ENCODE peak calls at places on chromosomes 12 and 14, in ten cellular contexts. K is thoracic aorta; L is BE2C; M is GM23338; P is CD8-positive, alpha-beta memory T cell; E is neuronal stem cell; S is neural progenitor cell; W is left ventricle myocardium inferior; I is ovary; T is psoas muscle. X is an unnamed sample. For H3K4me1, the result is how much of the 10 kb centered on the place peaks cover.

GRCh38 chr14:104441275-104442106 is 138.1 kb upstream of the C14orf180 start:
- DNase-seq in I (no peak), K (no peak), S (no peak), M (no peak), T (no peak), E (no peak), W (no peak), L (no peak), P (no peak), X (peak)

GRCh38 chr14:49621114-49621881 is 699 bp downstream of the MGAT2 start:
- DNase-seq in S (peak), K (peak), M (peak), P (no peak), E (no peak), L (peak), I (peak), T (peak), W (peak), X (peak)

GRCh38 chr12:27907766-27908165 is 64.8 kb downstream of the PTHLH start:
- DNase-seq in M (no peak), W (no peak), L (no peak), I (no peak), T (no peak), K (no peak), E (no peak), S (no peak), P (no peak), X (no peak)

GRCh38 chr12:88562846-88563582 is 17.3 kb downstream of the KITLG start:
- DNase-seq in S (no peak), K (no peak), T (no peak), W (no peak), I (no peak), P (no peak), L (no peak), M (no peak), E (no peak), X (peak)

GRCh38 chr12:118061011-118061875 is at the start of gene WSB2:
- DNase-seq in S (peak), W (peak), I (peak), M (peak), T (peak), P (peak), E (peak), L (peak), K (peak), X (no peak)

GRCh38 chr12:97148941-97149559 is 242.0 kb downstream of the NEDD1 start:
- DNase-seq in S (peak), P (peak), W (peak), T (peak), M (peak), L (peak), I (peak), K (no peak), E (no peak), X (peak)

GRCh38 chr12:105983622-105984325 is 155.0 kb downstream of the NUAK1 start:
- DNase-seq in M (no peak), L (no peak), E (no peak), S (no peak), T (no peak), K (no peak), P (no peak), W (no peak), I (no peak), X (no peak)

GRCh38 chr14:56708704-56709103 is 101.6 kb downstream of the OTX2 start:
- DNase-seq in E (no peak), W (no peak), M (no peak), I (no peak), K (no peak), L (no peak), P (no peak), S (no peak), T (no peak), X (peak)

GRCh38 chr14:23044840-23045239 is 2.8 kb downstream of the PSMB11 start:
- DNase-seq in S (no peak), M (no peak), K (no peak), E (no peak), P (no peak), W (no peak), L (no peak), T (no peak), I (no peak), X (no peak)

GRCh38 chr14:34678306-34678705 is 36.1 kb downstream of the CFL2 start:
- DNase-seq in I (no peak), T (no peak), E (no peak), S (no peak), W (no peak), L (no peak), K (no peak), M (no peak), P (no peak), X (no peak)

GRCh38 chr14:36069535-36069900 is 107.0 kb downstream of the PTCSC3 start:
- DNase-seq in P (peak), S (peak), I (no peak), W (no peak), M (peak), K (no peak), L (peak), E (peak), T (no peak), X (peak)

GRCh38 chr12:51362307-51362706 is 15.8 kb upstream of the CELA1 start:
- DNase-seq in M (no peak), I (no peak), E (no peak), L (no peak), S (no peak), W (no peak), P (no peak), T (no peak), K (no peak), X (no peak)

GRCh38 chr12:104456950-104457745 is 400 bp downstream of the CHST11 start:
- DNase-seq in P (peak), E (peak), K (peak), S (peak), T (peak), M (peak), L (peak), I (peak), W (peak), X (peak)

GRCh38 chr14:94679106-94679819 is 67.1 kb downstream of the SERPINA3 start:
- DNase-seq in S (no peak), T (no peak), P (no peak), L (no peak), W (no peak), K (no peak), I (no peak), M (no peak), E (no peak), X (no peak)

GRCh38 chr12:102896067-102896466 is 21.0 kb downstream of the PAH start:
- DNase-seq in S (no peak), L (no peak), M (peak), I (no peak), T (no peak), W (no peak), E (no peak), P (no peak), K (no peak), X (peak)

GRCh38 chr12:90510948-90511347 is 444.0 kb downstream of the CCER1 start:
- DNase-seq in S (no peak), T (no peak), I (no peak), P (no peak), K (no peak), W (no peak), M (no peak), L (no peak), E (no peak), X (no peak)

GRCh38 chr14:52380294-52380693 is 66.2 kb downstream of the PTGER2 start:
- DNase-seq in T (no peak), I (no peak), K (no peak), L (no peak), P (no peak), S (no peak), E (no peak), W (no peak), M (no peak), X (no peak)

GRCh38 chr12:47980779-47981495 is 17.5 kb downstream of the TMEM106C start:
- DNase-seq in S (no peak), L (no peak), K (no peak), P (no peak), W (no peak), M (no peak), T (no peak), E (no peak), I (no peak), X (no peak)

GRCh38 chr14:85444685-85445084 is 85.3 kb upstream of the FLRT2 start:
- DNase-seq in M (no peak), T (no peak), P (no peak), K (no peak), S (no peak), E (no peak), W (no peak), I (no peak), L (peak), X (no peak)

GRCh38 chr12:20508962-20509361 is 140.6 kb downstream of the PDE3A start:
- DNase-seq in I (no peak), T (no peak), E (no peak), M (no peak), W (no peak), S (no peak), P (no peak), L (peak), K (no peak), X (no peak)

GRCh38 chr12:58925111-58925732 is 4.9 kb upstream of the LRIG3 start:
- DNase-seq in K (no peak), M (no peak), S (no peak), P (no peak), L (no peak), I (no peak), W (no peak), E (no peak), T (no peak), X (peak)

GRCh38 chr14:32507029-32507984 is 178.2 kb downstream of the AKAP6 start:
- DNase-seq in K (no peak), L (no peak), T (no peak), S (no peak), I (no peak), P (no peak), E (no peak), W (no peak), M (no peak), X (no peak)

GRCh38 chr14:106788534-106788933 is 1262.2 kb downstream of the TMEM121 start:
- DNase-seq in M (no peak), K (no peak), P (no peak), I (no peak), S (no peak), L (no peak), E (no peak), W (no peak), T (no peak), X (no peak)
- H3K4me1 ChIP-seq in M (under half), K (under half), P (under half), I (under half), S (under half), L (under half), E (under half), W (under half), T (under half), X (under half)

DNA sequence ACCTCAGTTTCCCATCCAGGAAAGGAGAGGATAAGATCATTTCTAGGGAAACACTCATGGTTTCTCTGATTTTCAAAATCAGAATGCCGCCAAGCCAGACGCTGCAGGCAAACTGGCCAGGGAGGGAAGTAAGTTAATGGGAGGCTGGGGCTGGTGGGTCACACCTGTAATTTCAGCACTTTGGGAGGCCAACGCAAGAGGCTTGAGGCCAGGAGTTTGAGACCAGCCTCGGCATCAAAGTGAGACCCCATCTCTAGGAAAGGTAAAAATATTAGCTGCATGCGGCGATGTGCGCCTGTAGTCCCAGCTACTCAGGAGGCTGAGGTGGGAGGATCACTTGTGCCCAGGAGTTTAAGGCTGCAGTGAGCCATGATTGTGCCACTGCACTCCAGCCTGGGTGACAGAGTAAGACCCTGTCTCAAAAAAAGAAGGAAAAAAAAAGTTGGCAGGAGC is 587 bp downstream of the SELPLG start:
- DNase-seq in K (no peak), S (no peak), W (no peak), P (no peak), L (no peak), M (no peak), I (no peak), T (no peak), E (no peak), X (no peak)
- H3K4me3 ChIP-seq in K (peak), S (no peak), W (peak), P (peak), L (no peak), M (no peak), I (no peak), T (peak), E (no peak), X (no peak)

DNA sequence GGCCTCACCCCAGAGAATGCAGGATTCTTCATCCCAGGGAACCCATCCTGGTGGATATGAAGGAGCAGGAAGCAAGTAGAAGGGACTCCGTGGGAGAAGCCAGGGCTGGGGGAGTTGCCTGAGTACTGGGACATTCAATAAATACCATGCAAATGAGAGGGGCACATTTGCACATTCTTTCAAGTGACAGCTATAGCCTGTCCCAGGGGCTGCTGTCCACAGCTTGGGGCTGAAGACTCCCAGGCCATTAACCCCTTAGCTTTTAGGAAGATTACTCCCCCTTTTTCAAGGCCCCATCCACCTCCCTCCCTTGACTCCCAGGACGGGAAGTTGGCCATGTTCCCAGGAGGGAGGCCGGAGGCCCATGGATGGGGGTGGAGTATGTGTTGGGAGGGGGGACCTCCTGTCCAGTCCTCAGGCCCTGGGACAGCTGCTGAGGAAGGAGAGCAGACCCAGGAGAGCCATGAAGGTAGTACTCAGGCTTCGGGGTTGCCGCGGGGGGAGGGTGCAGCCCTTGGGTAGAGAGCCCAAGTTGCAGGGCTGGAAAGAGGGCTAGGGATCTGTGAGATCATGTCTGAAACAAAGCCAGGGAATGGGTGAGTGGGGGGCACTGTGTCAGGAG is 974 bp upstream of the TNS2 start:
- DNase-seq in E (no peak), L (no peak), P (no peak), W (peak), T (peak), M (peak), K (no peak), S (peak), I (peak), X (peak)
- H3K4me1 ChIP-seq in E (under half), L (under half), P (under half), W (half or more), T (half or more), M (half or more), K (under half), S (under half), I (under half), X (under half)

GRCh38 chr14:76953196-76953945 is 75.1 kb downstream of the IRF2BPL start:
- DNase-seq in S (no peak), W (peak), I (peak), P (peak), L (peak), T (peak), E (no peak), K (no peak), M (peak), X (no peak)
- H3K4me3 ChIP-seq in S (no peak), W (peak), I (peak), P (peak), L (no peak), T (peak), E (no peak), K (peak), M (no peak), X (no peak)

DNA sequence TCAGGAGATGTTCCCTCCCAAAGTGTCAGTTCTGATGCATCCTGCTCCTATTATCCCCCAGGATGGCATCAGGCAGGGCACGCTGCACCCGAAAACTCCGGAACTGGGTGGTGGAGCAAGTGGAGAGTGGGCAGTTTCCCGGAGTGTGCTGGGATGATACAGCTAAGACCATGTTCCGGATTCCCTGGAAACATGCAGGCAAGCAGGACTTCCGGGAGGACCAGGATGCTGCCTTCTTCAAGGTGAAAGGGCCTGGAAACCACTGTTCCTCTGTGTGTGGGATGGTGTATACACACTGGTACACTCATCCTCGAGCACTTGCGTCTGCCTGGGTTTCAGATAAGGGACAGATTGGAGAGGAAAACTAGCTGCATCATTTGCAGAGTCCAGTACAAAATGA is 1.0 kb downstream of the IRF9 start:
- DNase-seq in T (peak), K (no peak), P (no peak), I (no peak), E (no peak), S (no peak), M (no peak), W (no peak), L (no peak), X (no peak)
- H3K4me1 ChIP-seq in T (under half), K (under half), P (under half), I (under half), E (under half), S (under half), M (under half), W (under half), L (under half), X (under half)

GRCh38 chr14:54219281-54220121 is 177.3 kb upstream of the CDKN3 start:
- DNase-seq in E (no peak), P (no peak), M (peak), S (peak), L (no peak), W (no peak), K (no peak), T (no peak), I (no peak), X (no peak)
- H3K4me3 ChIP-seq in E (peak), P (no peak), M (peak), S (peak), L (peak), W (peak), K (peak), T (peak), I (peak), X (no peak)

GRCh38 chr12:122888232-122888752 is 7.6 kb downstream of the VPS37B start:
- DNase-seq in I (no peak), P (peak), E (no peak), M (peak), T (no peak), S (peak), K (no peak), W (peak), L (no peak), X (peak)
- H3K4me1 ChIP-seq in I (under half), P (half or more), E (under half), M (under half), T (half or more), S (under half), K (under half), W (half or more), L (under half), X (half or more)

DNA sequence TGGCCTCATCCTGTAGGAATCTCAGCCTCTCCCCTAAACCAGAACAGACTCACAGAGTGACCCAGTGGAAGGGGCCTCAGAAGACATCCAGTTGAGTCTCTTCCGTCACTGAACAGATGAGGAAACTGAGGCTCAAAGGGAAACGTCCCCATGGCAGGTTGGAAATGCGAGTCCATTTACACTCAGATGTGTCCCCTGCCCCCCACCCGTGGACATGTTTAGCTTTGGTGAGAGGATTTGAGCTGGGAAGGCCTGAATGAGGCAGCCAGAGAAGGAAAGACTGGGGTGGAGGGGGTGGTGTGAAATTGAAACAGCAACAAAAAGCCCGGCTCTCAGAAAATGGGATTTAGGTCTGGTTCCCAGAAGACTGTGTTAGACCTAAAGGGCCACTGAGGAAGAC is 1.7 kb downstream of the FAIM2 start:
- DNase-seq in T (peak), K (no peak), W (no peak), S (no peak), L (no peak), I (no peak), P (no peak), M (no peak), E (no peak), X (no peak)
- H3K4me3 ChIP-seq in T (no peak), K (no peak), W (peak), S (no peak), L (no peak), I (no peak), P (no peak), M (no peak), E (no peak), X (no peak)

X was measured in HAP-1.